ENCODE peak calls at places on chromosome X, in four cellular contexts. D is naive thymus-derived CD8-positive, alpha-beta T cell; Y is Jurkat, Clone E6-1; K is ELF-1. C is an unnamed sample.

GRCh38 chrX:87299563-87300160 is 217.9 kb upstream of the KLHL4 start:
- DNase-seq in Y (peak), D (no peak), K (no peak), C (peak)

GRCh38 chrX:2500091-2500680 is 590 bp downstream of the DHRSX start:
- DNase-seq in K (peak), Y (no peak), D (no peak), C (peak)

GRCh38 chrX:45889471-45889870 is 655.8 kb downstream of the ZNF674 start:
- DNase-seq in Y (no peak), D (no peak), K (no peak), C (no peak)

GRCh38 chrX:1485033-1485432 is 32.3 kb upstream of the ASMTL start:
- DNase-seq in K (no peak), D (no peak), Y (no peak), C (no peak)

GRCh38 chrX:20060961-20061868 is 55.5 kb downstream of the MAP7D2 start:
- DNase-seq in K (no peak), Y (peak), D (peak), C (no peak)

GRCh38 chrX:153794897-153795816 is 689 bp downstream of the SSR4 start:
- DNase-seq in Y (no peak), K (peak), D (no peak), C (no peak)

GRCh38 chrX:63855896-63856295 is 70.9 kb upstream of the ARHGEF9 start:
- DNase-seq in K (no peak), Y (no peak), D (no peak), C (no peak)

GRCh38 chrX:23788946-23789345 is 6.0 kb downstream of the SAT1 start:
- DNase-seq in D (no peak), Y (no peak), K (no peak), C (peak)

GRCh38 chrX:71619193-71619592 is 882 bp upstream of the CXCR3 start:
- DNase-seq in K (no peak), D (no peak), Y (no peak), C (no peak)

GRCh38 chrX:38732866-38733265 is 68.4 kb upstream of the MID1IP1 start:
- DNase-seq in K (peak), Y (no peak), D (no peak), C (no peak)

GRCh38 chrX:39682778-39683177 is 415.0 kb downstream of the BCOR start:
- DNase-seq in D (no peak), K (peak), Y (peak), C (peak)

GRCh38 chrX:25523574-25523973 is 507.8 kb upstream of the ARX start:
- DNase-seq in D (no peak), Y (peak), K (peak), C (peak)

GRCh38 chrX:11193035-11193469 is 81.9 kb downstream of the HCCS start:
- DNase-seq in Y (no peak), D (no peak), K (no peak), C (no peak)

GRCh38 chrX:153474266-153474665 is 3.9 kb upstream of the HAUS7 start:
- DNase-seq in Y (no peak), D (no peak), K (peak), C (no peak)

GRCh38 chrX:31236231-31236630 is 164.4 kb upstream of the FTHL17 start:
- DNase-seq in Y (no peak), D (peak), K (no peak), C (no peak)

GRCh38 chrX:47247999-47248320 is 15.2 kb downstream of the USP11 start:
- DNase-seq in D (no peak), K (no peak), Y (no peak), C (no peak)

GRCh38 chrX:150897371-150898319 is 823 bp downstream of the CD99L2 start:
- DNase-seq in D (peak), K (no peak), Y (no peak), C (no peak)

GRCh38 chrX:153520286-153520917 is 3.0 kb downstream of the ATP2B3 start:
- DNase-seq in K (no peak), Y (no peak), D (no peak), C (no peak)

GRCh38 chrX:11757729-11758399 is at the start of gene MSL3:
- DNase-seq in D (peak), K (peak), Y (peak), C (peak)

GRCh38 chrX:153571159-153571908 is 27.6 kb downstream of the CCNQ start:
- DNase-seq in D (no peak), K (no peak), Y (no peak), C (no peak)

GRCh38 chrX:47218920-47219815 is 687 bp downstream of the CDK16 start:
- DNase-seq in K (peak), Y (no peak), D (peak), C (no peak)

GRCh38 chrX:56564921-56565861 is 1.8 kb downstream of the UBQLN2 start:
- DNase-seq in Y (no peak), K (peak), D (no peak), C (no peak)

GRCh38 chrX:132094169-132094568 is 33.7 kb downstream of the FRMD7 start:
- DNase-seq in K (peak), Y (no peak), D (no peak), C (no peak)

GRCh38 chrX:114152130-114152529 is 431.8 kb upstream of the HTR2C start:
- DNase-seq in D (no peak), K (no peak), Y (no peak), C (no peak)

GRCh38 chrX:72693477-72693876 is 20.6 kb downstream of the PHKA1 start:
- DNase-seq in Y (no peak), K (no peak), D (no peak), C (peak)

GRCh38 chrX:134569306-134569705 is 89.0 kb downstream of the PLAC1 start:
- DNase-seq in K (no peak), Y (no peak), D (no peak), C (no peak)

GRCh38 chrX:44245730-44246129 is 97.7 kb downstream of the EFHC2 start:
- DNase-seq in D (peak), Y (no peak), K (no peak), C (no peak)

C was measured in SW480.